ENCODE peak calls at places on chromosomes 3 and 15, in four cellular contexts. A is K562, C is GM12878, F is IMR-90. Q is an unnamed sample.

GRCh38 chr3:192207661-192208060 is 519.7 kb downstream of the FGF12 start:
- DNase-seq in A (no peak), C (no peak), F (no peak), Q (no peak)

GRCh38 chr15:50828610-50829206 is 63.2 kb upstream of the SPPL2A start:
- DNase-seq in A (peak), C (no peak), F (peak), Q (no peak)

GRCh38 chr3:61572879-61573278 is 11.5 kb downstream of the PTPRG start:
- DNase-seq in A (no peak), C (no peak), F (no peak), Q (no peak)

GRCh38 chr15:87564666-87565065 is 691.9 kb downstream of the NTRK3 start:
- DNase-seq in A (no peak), C (no peak), F (no peak), Q (no peak)

GRCh38 chr3:62723636-62724217 is 151.5 kb downstream of the CADPS start:
- DNase-seq in A (no peak), C (no peak), F (no peak), Q (peak)

GRCh38 chr3:29827756-29828155 is 546.9 kb downstream of the RBMS3 start:
- DNase-seq in A (no peak), C (no peak), F (peak), Q (no peak)

GRCh38 chr15:74245342-74245931 is 9.3 kb downstream of the CCDC33 start:
- DNase-seq in A (no peak), C (no peak), F (no peak), Q (peak)

GRCh38 chr3:159001711-159002110 is 199.9 kb downstream of the MFSD1 start:
- DNase-seq in A (no peak), C (no peak), F (no peak), Q (no peak)

GRCh38 chr15:73227433-73228056 is 141.2 kb downstream of the HCN4 start:
- DNase-seq in A (no peak), C (no peak), F (no peak), Q (no peak)

GRCh38 chr3:30426319-30426993 is 179.9 kb upstream of the TGFBR2 start:
- DNase-seq in A (no peak), C (no peak), F (peak), Q (no peak)

GRCh38 chr3:147161833-147162232 is 244.5 kb downstream of the ZIC4 start:
- DNase-seq in A (no peak), C (no peak), F (no peak), Q (no peak)

GRCh38 chr15:40755821-40756220 is 767 bp upstream of the RMDN3 start:
- DNase-seq in A (peak), C (no peak), F (no peak), Q (no peak)

GRCh38 chr3:172323894-172324590 is 124.2 kb downstream of the GHSR start:
- DNase-seq in A (no peak), C (no peak), F (peak), Q (no peak)

GRCh38 chr3:190125669-190126068 is 5.0 kb upstream of the P3H2 start:
- DNase-seq in A (no peak), C (no peak), F (no peak), Q (no peak)

GRCh38 chr3:197151562-197151961 is 121.9 kb upstream of the MELTF start:
- DNase-seq in A (peak), C (no peak), F (peak), Q (no peak)

GRCh38 chr3:72187131-72187530 is 402.2 kb upstream of the PROK2 start:
- DNase-seq in A (peak), C (no peak), F (no peak), Q (no peak)

GRCh38 chr15:76062282-76062681 is 2.5 kb downstream of the TMEM266 start:
- DNase-seq in A (no peak), C (no peak), F (peak), Q (no peak)

GRCh38 chr15:76987896-76988860 is 6.7 kb upstream of the PSTPIP1 start:
- DNase-seq in A (peak), C (peak), F (no peak), Q (no peak)

GRCh38 chr3:157438371-157438735 is 1.7 kb downstream of the PTX3 start:
- DNase-seq in A (no peak), C (no peak), F (no peak), Q (peak)

GRCh38 chr3:161166051-161166450 is 55.1 kb upstream of the NMD3 start:
- DNase-seq in A (no peak), C (no peak), F (no peak), Q (no peak)

GRCh38 chr3:16301490-16301889 is 36.5 kb downstream of the OXNAD1 start:
- DNase-seq in A (no peak), C (no peak), F (no peak), Q (no peak)

GRCh38 chr3:53890726-53891499 is 746 bp downstream of the SELENOK start:
- DNase-seq in A (peak), C (no peak), F (peak), Q (peak)

GRCh38 chr3:197363553-197364409 is 65.4 kb upstream of the DLG1 start:
- DNase-seq in A (no peak), C (no peak), F (no peak), Q (peak)

GRCh38 chr3:82977871-82978270 is 1216.4 kb upstream of the GBE1 start:
- DNase-seq in A (no peak), C (no peak), F (no peak), Q (no peak)

GRCh38 chr3:191373327-191373726 is 43.0 kb upstream of the UTS2B start:
- DNase-seq in A (no peak), C (no peak), F (peak), Q (no peak)

GRCh38 chr3:79364784-79365183 is 403.0 kb downstream of the ROBO1 start:
- DNase-seq in A (no peak), C (no peak), F (no peak), Q (no peak)

GRCh38 chr3:60304103-60304502 is 947.1 kb downstream of the FHIT start:
- DNase-seq in A (no peak), C (no peak), F (peak), Q (no peak)

GRCh38 chr3:125624341-125624740 is 29.0 kb upstream of the OSBPL11 start:
- DNase-seq in A (no peak), C (no peak), F (peak), Q (no peak)

GRCh38 chr3:18236726-18237125 is 188.4 kb downstream of the SATB1 start:
- DNase-seq in A (no peak), C (no peak), F (no peak), Q (no peak)

GRCh38 chr3:99901200-99901926 is 83.7 kb downstream of the CMSS1 start:
- DNase-seq in A (no peak), C (peak), F (peak), Q (no peak)

GRCh38 chr3:45560270-45561020 is 34.1 kb upstream of the LIMD1 start:
- DNase-seq in A (no peak), C (no peak), F (peak), Q (no peak)

GRCh38 chr15:93031103-93031464 is 57.9 kb downstream of the RGMA start:
- DNase-seq in A (no peak), C (no peak), F (no peak), Q (no peak)
- TF ChIP-seq RCOR1 in A (no peak), C (no peak), F (no peak), Q (no peak)

DNA sequence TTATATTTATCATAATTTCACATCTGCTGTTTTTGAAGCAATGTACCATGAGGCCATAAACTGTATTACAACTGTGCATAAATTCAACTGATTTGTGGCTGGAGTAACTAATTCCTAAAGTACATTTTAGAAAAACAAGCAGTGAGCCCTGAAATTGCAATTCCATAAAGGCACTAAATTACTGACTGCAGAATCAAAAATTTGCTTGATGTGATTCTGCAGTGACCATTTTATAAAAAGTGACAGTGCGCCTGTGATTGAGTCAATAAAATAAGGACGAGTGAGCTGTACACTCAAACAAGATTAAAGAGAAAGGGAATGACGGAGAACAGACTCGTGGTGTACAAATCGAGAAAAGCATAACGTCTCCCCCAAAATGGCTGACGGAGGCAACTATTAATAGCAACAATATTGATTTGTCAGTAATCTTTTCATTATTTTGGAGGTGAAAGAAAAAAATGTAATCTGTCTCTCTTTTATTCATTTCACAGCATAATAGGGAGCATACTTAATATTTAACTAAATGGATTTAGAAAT is 121.4 kb upstream of the MEIS2 start:
- DNase-seq in A (no peak), C (no peak), F (no peak), Q (peak)
- H3K9ac ChIP-seq in A (no peak), C (no peak), F (no peak), Q (no peak)

DNA sequence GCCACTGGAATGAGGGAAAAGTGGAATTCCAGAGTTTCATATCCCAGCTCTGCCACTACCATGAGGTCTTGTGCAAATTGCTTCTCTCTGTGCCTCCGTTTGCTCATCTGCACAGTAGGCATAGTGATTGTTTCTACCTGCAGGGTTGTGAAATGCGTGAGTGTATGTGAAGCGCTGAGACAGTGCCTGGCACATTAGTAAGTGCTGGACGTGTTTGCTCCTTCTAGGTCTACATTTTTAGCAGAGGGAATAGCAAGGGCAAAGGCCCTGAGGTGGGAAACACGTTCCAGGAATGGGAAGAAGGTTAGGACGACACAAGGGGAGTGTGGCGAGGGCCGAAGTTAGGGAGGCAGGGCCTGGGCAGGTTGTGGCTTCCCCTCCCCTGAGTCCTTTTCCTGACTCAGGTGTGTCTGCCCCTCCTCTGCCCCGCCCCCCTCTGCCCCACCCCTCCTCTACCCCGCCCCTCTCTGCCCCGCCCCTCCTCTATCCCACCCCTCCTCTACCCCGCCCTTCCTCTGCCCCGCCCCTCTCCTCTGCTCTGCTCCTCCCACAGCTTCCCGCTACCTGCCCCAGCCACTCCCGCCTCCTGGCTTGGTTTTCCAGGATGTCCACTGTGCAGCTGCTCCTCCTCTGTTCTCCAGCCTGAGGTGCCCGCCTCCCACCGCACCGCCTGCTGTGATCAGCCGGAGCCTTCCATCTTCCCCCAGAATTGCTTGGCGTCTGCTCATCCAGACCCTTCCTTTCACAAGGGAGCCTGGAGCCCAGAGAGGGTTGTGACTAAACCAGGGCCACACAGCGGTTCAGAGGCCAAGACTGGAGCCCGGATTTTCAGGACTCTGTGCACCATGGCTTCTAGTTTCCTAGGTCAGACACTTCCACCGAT is 31.1 kb upstream of the SMAD6 start:
- DNase-seq in A (peak), C (no peak), F (no peak), Q (peak)
- TF ChIP-seq RCOR1 in A (no peak), C (no peak), F (no peak), Q (no peak)

DNA sequence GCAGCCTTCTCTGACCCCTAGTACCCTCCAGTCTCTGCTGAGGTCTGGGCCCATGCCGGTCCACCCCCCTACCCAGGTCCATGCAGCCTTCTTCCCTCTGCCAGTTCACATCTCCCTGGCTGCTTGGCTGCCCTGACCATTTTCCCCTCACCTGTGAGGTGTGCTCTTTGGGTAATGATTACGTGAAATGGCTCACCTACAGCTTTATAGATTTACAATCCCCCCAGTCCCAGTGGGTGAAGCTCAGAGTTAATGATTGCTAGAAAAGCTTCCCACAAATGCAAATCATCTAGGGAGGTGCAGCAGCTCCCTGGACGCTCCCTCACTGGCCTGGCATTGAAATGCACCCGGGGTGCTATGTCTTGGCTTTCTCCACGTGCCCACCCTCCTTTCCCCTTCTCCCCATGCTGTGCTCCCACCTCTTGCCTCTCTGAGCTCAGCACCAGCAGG is 18.7 kb downstream of the PAQR5 start:
- DNase-seq in A (no peak), C (no peak), F (no peak), Q (no peak)
- H3K9ac ChIP-seq in A (no peak), C (no peak), F (no peak), Q (no peak)

GRCh38 chr3:142929109-142929508 is 34.4 kb downstream of the PAQR9 start:
- DNase-seq in A (peak), C (no peak), F (peak), Q (no peak)
- TF ChIP-seq RCOR1 in A (no peak), C (no peak), F (no peak), Q (no peak)

GRCh38 chr3:69967156-69967555 is 32.4 kb upstream of the SAMMSON start:
- DNase-seq in A (no peak), C (no peak), F (no peak), Q (no peak)
- H3K9ac ChIP-seq in A (no peak), C (no peak), F (no peak), Q (no peak)

GRCh38 chr3:49004352-49005297 is 2.6 kb upstream of the WDR6 start:
- DNase-seq in A (no peak), C (no peak), F (no peak), Q (no peak)

GRCh38 chr3:49006591-49007067 is 562 bp upstream of the WDR6 start:
- DNase-seq in A (no peak), C (no peak), F (peak), Q (peak)

GRCh38 chr3:49007068-49007770 is at the start of gene WDR6:
- DNase-seq in A (peak), C (peak), F (peak), Q (peak)

GRCh38 chr3:49005998-49006397 is 1.2 kb upstream of the WDR6 start:
- DNase-seq in A (no peak), C (no peak), F (no peak), Q (no peak)

GRCh38 chr3:49005298-49005680 is 1.9 kb upstream of the WDR6 start:
- DNase-seq in A (no peak), C (no peak), F (no peak), Q (no peak)
- TF ChIP-seq RCOR1 in A (no peak), C (no peak), F (no peak), Q (no peak)

DNA sequence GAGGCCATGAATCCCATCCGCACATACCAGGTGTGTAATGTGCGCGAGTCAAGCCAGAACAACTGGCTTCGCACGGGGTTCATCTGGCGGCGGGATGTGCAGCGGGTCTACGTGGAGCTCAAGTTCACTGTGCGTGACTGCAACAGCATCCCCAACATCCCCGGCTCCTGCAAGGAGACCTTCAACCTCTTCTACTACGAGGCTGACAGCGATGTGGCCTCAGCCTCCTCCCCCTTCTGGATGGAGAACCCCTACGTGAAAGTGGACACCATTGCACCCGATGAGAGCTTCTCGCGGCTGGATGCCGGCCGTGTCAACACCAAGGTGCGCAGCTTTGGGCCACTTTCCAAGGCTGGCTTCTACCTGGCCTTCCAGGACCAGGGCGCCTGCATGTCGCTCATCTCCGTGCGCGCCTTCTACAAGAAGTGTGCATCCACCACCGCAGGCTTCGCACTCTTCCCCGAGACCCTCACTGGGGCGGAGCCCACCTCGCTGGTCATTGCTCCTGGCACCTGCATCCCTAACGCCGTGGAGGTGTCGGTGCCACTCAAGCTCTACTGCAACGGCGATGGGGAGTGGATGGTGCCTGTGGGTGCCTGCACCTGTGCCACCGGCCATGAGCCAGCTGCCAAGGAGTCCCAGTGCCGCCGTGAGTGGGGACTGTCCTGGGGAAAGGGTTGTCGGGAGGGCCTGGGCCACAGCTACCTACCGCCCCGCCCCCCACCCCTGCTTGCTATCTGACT is 11.1 kb downstream of the EPHB3 start:
- DNase-seq in A (no peak), C (no peak), F (no peak), Q (no peak)
- H3K9ac ChIP-seq in A (no peak), C (no peak), F (no peak), Q (no peak)

GRCh38 chr15:101449471-101450425 is 39.8 kb downstream of the PCSK6 start:
- DNase-seq in A (no peak), C (no peak), F (no peak), Q (no peak)
- TF ChIP-seq RCOR1 in A (no peak), C (no peak), F (no peak), Q (no peak)